ENCODE peak calls at places on chromosomes 3 and 15, in six cellular contexts. D, S, Y, Q, J and I are unnamed samples.

GRCh38 chr3:128073185-128073725 is 21.0 kb downstream of the SEC61A1 start:
- DNase-seq in D (no peak), S (no peak), Y (no peak), Q (no peak), J (no peak), I (no peak)

GRCh38 chr3:25536668-25537331 is 108.7 kb downstream of the RARB start:
- DNase-seq in D (no peak), S (no peak), Y (no peak), Q (no peak), J (no peak), I (no peak)

GRCh38 chr3:143644370-143645089 is 203.7 kb downstream of the SLC9A9 start:
- DNase-seq in D (peak), S (peak), Y (peak), Q (peak), J (peak), I (peak)

GRCh38 chr15:51401872-51402517 is 60.5 kb downstream of the GLDN start:
- DNase-seq in D (peak), S (no peak), Y (no peak), Q (peak), J (peak), I (peak)

GRCh38 chr15:98708191-98708590 is 59.9 kb downstream of the IGF1R start:
- DNase-seq in D (no peak), S (no peak), Y (no peak), Q (no peak), J (no peak), I (no peak)

GRCh38 chr3:126883241-126883640 is 99.7 kb upstream of the PLXNA1 start:
- DNase-seq in D (peak), S (no peak), Y (no peak), Q (no peak), J (no peak), I (no peak)

GRCh38 chr3:39349080-39349479 is 19.6 kb downstream of the CCR8 start:
- DNase-seq in D (no peak), S (no peak), Y (no peak), Q (no peak), J (peak), I (no peak)

GRCh38 chr3:64575211-64575844 is 112.5 kb downstream of the ADAMTS9 start:
- DNase-seq in D (peak), S (no peak), Y (no peak), Q (peak), J (peak), I (peak)

GRCh38 chr3:126551066-126551838 is 7.5 kb downstream of the C3orf22 start:
- DNase-seq in D (no peak), S (no peak), Y (no peak), Q (no peak), J (no peak), I (no peak)

GRCh38 chr3:172516318-172517214 is 6.7 kb downstream of the TNFSF10 start:
- DNase-seq in D (no peak), S (no peak), Y (no peak), Q (no peak), J (no peak), I (no peak)

GRCh38 chr3:155424041-155424605 is 130.6 kb upstream of the STRIT1 start:
- DNase-seq in D (no peak), S (no peak), Y (no peak), Q (no peak), J (no peak), I (no peak)

GRCh38 chr15:68553994-68554715 is 24.6 kb upstream of the CORO2B start:
- DNase-seq in D (peak), S (no peak), Y (no peak), Q (peak), J (peak), I (peak)

GRCh38 chr15:29208352-29208751 is 61.3 kb downstream of the NSMCE3 start:
- DNase-seq in D (no peak), S (no peak), Y (no peak), Q (no peak), J (no peak), I (no peak)

GRCh38 chr3:139358857-139359562 is 15.2 kb downstream of the MRPS22 start:
- DNase-seq in D (no peak), S (peak), Y (no peak), Q (no peak), J (no peak), I (no peak)

GRCh38 chr3:171206283-171206682 is 179.8 kb upstream of the SLC2A2 start:
- DNase-seq in D (peak), S (peak), Y (no peak), Q (no peak), J (no peak), I (no peak)
- TF ChIP-seq CREB1 in D (no peak), S (peak), Y (no peak), Q (no peak), J (no peak), I (no peak)

DNA sequence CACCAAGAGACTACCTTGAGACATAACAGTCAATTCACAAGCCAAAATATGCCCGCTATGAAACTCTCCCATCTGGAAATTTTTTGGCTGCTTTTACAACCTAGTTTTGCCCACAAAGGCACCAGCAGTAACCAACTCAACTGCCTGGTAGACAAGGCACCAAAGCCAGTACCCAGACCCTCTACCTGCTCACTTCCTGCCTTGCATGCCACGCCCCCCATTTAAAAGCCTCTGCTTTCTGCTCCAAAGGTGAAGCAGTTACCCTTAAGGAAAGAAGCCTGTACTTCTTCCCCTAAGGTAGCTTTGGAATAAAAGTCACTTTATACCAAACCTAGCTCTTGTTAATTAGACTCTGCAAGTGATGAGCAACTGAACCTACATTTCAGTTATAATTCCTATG is 28.3 kb downstream of the CCRL2 start:
- DNase-seq in D (peak), S (no peak), Y (no peak), Q (no peak), J (no peak), I (no peak)
- TF ChIP-seq CREB1 in D (no peak), S (no peak), Y (no peak), Q (no peak), J (no peak), I (no peak)

GRCh38 chr3:152944671-152945070 is 109.7 kb downstream of the P2RY1 start:
- DNase-seq in D (peak), S (no peak), Y (no peak), Q (no peak), J (no peak), I (no peak)
- TF ChIP-seq CREB1 in D (no peak), S (no peak), Y (no peak), Q (no peak), J (no peak), I (no peak)

GRCh38 chr3:72018339-72018984 is 233.5 kb upstream of the PROK2 start:
- DNase-seq in D (no peak), S (no peak), Y (no peak), Q (no peak), J (no peak), I (peak)
- TF ChIP-seq CREB1 in D (no peak), S (no peak), Y (no peak), Q (no peak), J (no peak), I (no peak)

DNA sequence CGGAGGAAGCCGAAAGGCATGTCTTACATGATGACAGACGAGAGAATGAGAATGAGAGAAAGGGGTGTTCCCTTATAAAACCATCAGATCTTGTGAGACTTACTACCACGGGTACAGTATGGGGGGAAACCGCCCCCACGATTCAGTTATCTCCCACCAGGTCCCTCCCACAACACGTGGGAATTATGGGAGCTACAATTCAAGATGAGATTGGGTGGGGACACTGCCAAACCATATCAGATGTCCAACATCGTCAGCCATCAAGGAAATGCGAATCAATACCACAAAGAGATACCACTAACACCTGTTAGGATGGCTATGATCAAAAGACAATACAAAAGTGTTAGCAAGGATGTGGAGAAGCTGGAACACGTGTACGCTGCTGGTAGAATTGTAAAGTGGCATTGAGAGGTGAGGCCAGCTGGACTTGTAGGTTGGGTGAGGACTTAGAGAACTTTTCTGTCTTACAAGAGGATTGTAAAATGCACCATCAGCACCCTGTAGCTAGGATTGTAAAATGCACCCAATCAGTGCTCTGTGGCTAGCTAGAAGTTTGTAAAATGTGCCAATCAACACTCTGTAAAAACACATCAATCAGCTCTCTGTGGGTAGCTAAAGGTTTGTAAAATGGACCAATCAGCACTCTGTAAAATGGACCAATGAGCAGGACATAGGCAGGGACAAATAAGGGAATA is 37.5 kb downstream of the VGLL4 start:
- DNase-seq in D (no peak), S (no peak), Y (no peak), Q (no peak), J (no peak), I (no peak)
- TF ChIP-seq CREB1 in D (no peak), S (no peak), Y (no peak), Q (no peak), J (no peak), I (no peak)